ENCODE peak calls at places on chromosomes 1 and 21, in four cellular contexts. K is CD4-positive, CD25-positive, alpha-beta regulatory T cell; H is suprapubic skin; Q is endothelial cell of umbilical vein. E is an unnamed sample.

GRCh38 chr1:76106719-76107235 is 32.2 kb downstream of the ST6GALNAC3 start:
- DNase-seq in K (no peak), H (no peak), Q (no peak), E (no peak)

GRCh38 chr1:197066719-197067456 is at the start of gene F13B:
- DNase-seq in K (no peak), H (no peak), Q (no peak), E (no peak)

GRCh38 chr1:221254813-221255212 is 375.6 kb downstream of the HLX start:
- DNase-seq in K (no peak), H (no peak), Q (no peak), E (no peak)

GRCh38 chr1:211829343-211830054 is 1.1 kb downstream of the LPGAT1 start:
- DNase-seq in K (no peak), H (no peak), Q (no peak), E (no peak)

GRCh38 chr1:156860639-156861423 is at the start of gene NTRK1:
- DNase-seq in K (peak; percentile 54), H (no peak), Q (peak; percentile 17), E (no peak)

GRCh38 chr1:182301467-182302198 is 90.0 kb downstream of the GLUL start:
- DNase-seq in K (no peak), H (no peak), Q (no peak), E (no peak)

GRCh38 chr1:203362561-203363055 is 11.7 kb upstream of the FMOD start:
- DNase-seq in K (no peak), H (no peak), Q (no peak), E (no peak)

GRCh38 chr1:55128418-55128817 is 86.7 kb downstream of the USP24 start:
- DNase-seq in K (no peak), H (no peak), Q (no peak), E (no peak)

GRCh38 chr1:81254560-81254959 is 546.2 kb upstream of the ADGRL2 start:
- DNase-seq in K (no peak), H (no peak), Q (no peak), E (no peak)

GRCh38 chr1:32393832-32394140 is 455 bp downstream of the BSDC1 start:
- DNase-seq in K (no peak), H (no peak), Q (no peak), E (peak; percentile 79)

GRCh38 chr1:12595839-12596821 is 21.9 kb downstream of the DHRS3 start:
- DNase-seq in K (no peak), H (peak; percentile 93), Q (peak; percentile 96), E (peak; percentile 96)

GRCh38 chr1:206581571-206581981 is 30.7 kb downstream of the EIF2D start:
- DNase-seq in K (peak; percentile 38), H (peak; percentile 58), Q (no peak), E (no peak)

GRCh38 chr1:46401964-46402626 is 8.0 kb downstream of the FAAH start:
- DNase-seq in K (no peak), H (peak; percentile 77), Q (peak; percentile 33), E (peak; percentile 84)

GRCh38 chr1:55774446-55774845 is 559.3 kb upstream of the USP24 start:
- DNase-seq in K (no peak), H (no peak), Q (no peak), E (no peak)

GRCh38 chr1:14055442-14056225 is 355.6 kb downstream of the PRDM2 start:
- DNase-seq in K (no peak), H (no peak), Q (no peak), E (no peak)

GRCh38 chr1:162373541-162374375 is 2.9 kb downstream of the SPATA46 start:
- DNase-seq in K (no peak), H (no peak), Q (no peak), E (no peak)

GRCh38 chr1:161940866-161941591 is 82.6 kb downstream of the OLFML2B start:
- DNase-seq in K (no peak), H (no peak), Q (no peak), E (no peak)

GRCh38 chr1:27577504-27578188 is 26.3 kb downstream of the AHDC1 start:
- DNase-seq in K (no peak), H (peak; percentile 73), Q (no peak), E (no peak)

GRCh38 chr21:33587792-33588484 is 546 bp downstream of the DONSON start:
- DNase-seq in K (no peak), H (peak; percentile 74), Q (peak; percentile 51), E (no peak)

GRCh38 chr1:18727956-18728355 is 97.3 kb downstream of the PAX7 start:
- DNase-seq in K (no peak), H (no peak), Q (no peak), E (no peak)

GRCh38 chr1:153432874-153433681 is 16.8 kb downstream of the S100A7A start:
- DNase-seq in K (no peak), H (no peak), Q (no peak), E (no peak)

GRCh38 chr1:26787706-26788514 is at the start of gene PIGV:
- DNase-seq in K (peak; percentile 91), H (peak; percentile 91), Q (peak; percentile 90), E (peak; percentile 47)

GRCh38 chr21:37509802-37510393 is 143.3 kb downstream of the DYRK1A start:
- DNase-seq in K (no peak), H (no peak), Q (no peak), E (no peak)

GRCh38 chr1:8182034-8182761 is 135.7 kb upstream of the SLC45A1 start:
- DNase-seq in K (peak; percentile 68), H (no peak), Q (peak; percentile 92), E (no peak)

GRCh38 chr1:88661188-88661587 is 22.9 kb upstream of the PKN2 start:
- DNase-seq in K (no peak), H (no peak), Q (no peak), E (no peak)

GRCh38 chr21:32624726-32625125 is 12.5 kb upstream of the CFAP298 start:
- DNase-seq in K (no peak), H (no peak), Q (no peak), E (no peak)

GRCh38 chr1:2826316-2826715 is 24.8 kb upstream of the TTC34 start:
- DNase-seq in K (no peak), H (no peak), Q (no peak), E (no peak)

GRCh38 chr1:234691567-234691966 is 81.6 kb upstream of the IRF2BP2 start:
- DNase-seq in K (peak; percentile 15), H (no peak), Q (peak; percentile 12), E (no peak)

GRCh38 chr1:66996018-66996682 is 57.8 kb downstream of the SLC35D1 start:
- DNase-seq in K (peak; percentile 61), H (no peak), Q (peak; percentile 83), E (no peak)

GRCh38 chr1:206101351-206101750 is 15.8 kb downstream of the AVPR1B start:
- DNase-seq in K (no peak), H (no peak), Q (no peak), E (no peak)

GRCh38 chr1:111448918-111449702 is at the start of the genes ATP5PB and WDR77:
- DNase-seq in K (peak; percentile 96), H (peak; percentile 97), Q (peak; percentile 99), E (peak; percentile 98)
- H3K27ac ChIP-seq in K (peak within 1 kb of the TSS; percentile 89), H (peak within 1 kb of the TSS; percentile 86), Q (peak within 1 kb of the TSS; percentile 74), E (peak within 1 kb of the TSS; percentile 80)

GRCh38 chr1:40039757-40040510 is 595 bp upstream of the CAP1 start:
- DNase-seq in K (peak; percentile 74), H (peak; percentile 94), Q (peak; percentile 51), E (peak; percentile 70)

GRCh38 chr1:40039245-40039756 is 1.2 kb upstream of the CAP1 start:
- DNase-seq in K (peak; percentile 70), H (no peak), Q (peak; percentile 66), E (no peak)

GRCh38 chr1:40038693-40039092 is 1.8 kb upstream of the CAP1 start:
- DNase-seq in K (no peak), H (no peak), Q (no peak), E (no peak)

GRCh38 chr1:40034869-40035268 is 5.7 kb upstream of the CAP1 start:
- DNase-seq in K (no peak), H (no peak), Q (no peak), E (no peak)

DNA sequence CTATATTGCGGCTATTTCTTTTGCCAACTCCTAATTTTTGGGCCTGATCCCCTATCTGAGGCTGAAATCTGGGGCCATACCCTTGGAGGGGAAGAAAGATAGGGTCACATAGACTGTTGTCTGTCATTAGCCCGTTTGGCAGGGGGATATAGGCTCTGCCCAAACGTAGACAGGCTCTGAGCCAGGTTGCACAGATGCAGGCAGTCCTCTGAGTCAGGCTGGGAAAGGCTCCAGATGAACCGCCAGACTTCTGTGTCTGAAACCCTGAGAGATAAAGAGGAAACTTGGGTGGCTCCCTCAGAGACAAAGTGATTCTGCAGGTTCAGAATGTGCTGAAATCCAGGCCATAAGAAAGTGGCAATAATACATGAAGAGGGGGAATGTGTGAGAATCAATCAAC is 4.0 kb upstream of the CAP1 start:
- DNase-seq in K (no peak), H (peak; percentile 81), Q (peak; percentile 37), E (peak; percentile 85)
- H3K27ac ChIP-seq in K (peak overlapping the region; percentile 36), H (peak overlapping the region; percentile 39), Q (no peak overlapping the region), E (peak overlapping the region; percentile 99)

GRCh38 chr21:16159971-16160350 is 430.2 kb downstream of the USP25 start:
- DNase-seq in K (no peak), H (no peak), Q (no peak), E (no peak)
- H3K27ac ChIP-seq in K (no peak overlapping the region), H (no peak overlapping the region), Q (no peak overlapping the region), E (peak overlapping the region; percentile 55)

GRCh38 chr1:24806588-24806987 is 61.3 kb downstream of the CLIC4 start:
- DNase-seq in K (no peak), H (no peak), Q (peak; percentile 24), E (no peak)

GRCh38 chr1:24803220-24803619 is 58.0 kb downstream of the CLIC4 start:
- DNase-seq in K (no peak), H (no peak), Q (peak; percentile 45), E (no peak)

GRCh38 chr1:24801169-24801568 is 55.9 kb downstream of the CLIC4 start:
- DNase-seq in K (no peak), H (no peak), Q (no peak), E (no peak)

GRCh38 chr1:24803987-24804530 is 58.8 kb downstream of the CLIC4 start:
- DNase-seq in K (no peak), H (no peak), Q (peak; percentile 46), E (no peak)

GRCh38 chr1:24805534-24806301 is 60.5 kb downstream of the CLIC4 start:
- DNase-seq in K (no peak), H (no peak), Q (peak; percentile 95), E (no peak)
- H3K27ac ChIP-seq in K (no peak overlapping the region), H (no peak overlapping the region), Q (peak overlapping the region; percentile 86), E (peak overlapping the region; percentile 1)